ENCODE peak calls at places on chromosomes 5 and 9, in nine cellular contexts. M, O, P, D, K, Y, L, X and Q are unnamed samples.

GRCh38 chr5:139725073-139725830 is 70.4 kb upstream of the PSD2 start:
- DNase-seq in M (peak), L (no peak), P (no peak), O (peak), Y (no peak), D (no peak), X (no peak), K (no peak), Q (no peak)

GRCh38 chr9:82168585-82168984 is 180.0 kb downstream of the SPATA31D1 start:
- DNase-seq in K (no peak), X (no peak), D (no peak), P (no peak), O (no peak), M (no peak), L (peak), Y (no peak), Q (no peak)

GRCh38 chr5:153467546-153467945 is 22.9 kb upstream of the GRIA1 start:
- DNase-seq in D (no peak), O (no peak), M (no peak), L (no peak), P (no peak), K (no peak), Y (no peak), X (no peak), Q (no peak)

GRCh38 chr9:13665418-13666066 is 386.1 kb upstream of the MPDZ start:
- DNase-seq in Y (no peak), X (no peak), D (no peak), O (no peak), M (peak), K (no peak), P (no peak), L (peak), Q (peak)

GRCh38 chr9:109331353-109331752 is 10.5 kb upstream of the EPB41L4B start:
- DNase-seq in M (peak), O (peak), K (peak), Y (peak), X (no peak), D (no peak), P (no peak), L (no peak), Q (no peak)

GRCh38 chr5:103450333-103451061 is 112.1 kb downstream of the NUDT12 start:
- DNase-seq in Y (no peak), K (no peak), D (no peak), M (peak), P (no peak), O (no peak), X (peak), L (no peak), Q (no peak)

GRCh38 chr5:134892282-134892681 is 12.6 kb upstream of the PCBD2 start:
- DNase-seq in P (no peak), O (no peak), Y (no peak), K (no peak), X (no peak), D (no peak), L (no peak), M (no peak), Q (no peak)

GRCh38 chr5:56269216-56269927 is 36.2 kb upstream of the ANKRD55 start:
- DNase-seq in P (no peak), X (no peak), K (no peak), L (no peak), Y (no peak), M (peak), D (no peak), O (no peak), Q (peak)

GRCh38 chr9:134690946-134691694 is 49.5 kb downstream of the COL5A1 start:
- DNase-seq in M (no peak), O (no peak), K (no peak), X (no peak), P (no peak), D (no peak), L (no peak), Y (no peak), Q (no peak)

GRCh38 chr5:56440871-56441740 is 208.0 kb upstream of the ANKRD55 start:
- DNase-seq in Y (no peak), D (no peak), K (no peak), M (peak), O (no peak), X (peak), L (no peak), P (no peak), Q (no peak)

GRCh38 chr9:124488641-124489040 is 18.6 kb downstream of the NR5A1 start:
- DNase-seq in Y (no peak), D (no peak), L (no peak), O (no peak), X (no peak), P (no peak), K (no peak), M (no peak), Q (no peak)

GRCh38 chr9:96853711-96854072 is 622 bp downstream of the ZNF782 start:
- DNase-seq in O (no peak), X (no peak), L (no peak), D (no peak), P (no peak), M (peak), K (no peak), Y (no peak), Q (peak)

GRCh38 chr5:627840-628239 is 15.7 kb downstream of the CEP72 start:
- DNase-seq in K (no peak), P (no peak), M (no peak), L (no peak), X (no peak), O (no peak), D (no peak), Y (no peak), Q (no peak)